ENCODE peak calls at places on chromosomes 6 and 20, in six cellular contexts. One of them, this sample, is unnamed.

GRCh38 chr20:64055893-64056638 is 6.6 kb upstream of the SOX18 start:
- DNase-seq in HepG2: peak; percentile 90
- DNase-seq in K562: peak; percentile 57
- DNase-seq in HCT116: no peak
- DNase-seq in SK-N-SH: peak; percentile 57
- DNase-seq in H1: no peak
- DNase-seq in this sample: no peak

GRCh38 chr6:126537437-126537836 is 197.5 kb downstream of the CENPW start:
- DNase-seq in HepG2: no peak
- DNase-seq in K562: no peak
- DNase-seq in HCT116: no peak
- DNase-seq in SK-N-SH: no peak
- DNase-seq in H1: no peak
- DNase-seq in this sample: no peak

GRCh38 chr6:154460306-154461071 is 50.0 kb downstream of the CNKSR3 start:
- DNase-seq in HepG2: peak; percentile 95
- DNase-seq in K562: no peak
- DNase-seq in HCT116: no peak
- DNase-seq in SK-N-SH: no peak
- DNase-seq in H1: no peak
- DNase-seq in this sample: no peak

GRCh38 chr20:40689100-40689942 is at the start of gene MAFB:
- DNase-seq in HepG2: peak; percentile 74
- DNase-seq in K562: peak; percentile 37
- DNase-seq in HCT116: no peak
- DNase-seq in SK-N-SH: peak; percentile 98
- DNase-seq in H1: peak; percentile 90
- DNase-seq in this sample: no peak

GRCh38 chr6:27472182-27472616 is 706 bp downstream of the ZNF184 start:
- DNase-seq in HepG2: peak; percentile 62
- DNase-seq in K562: peak; percentile 91
- DNase-seq in HCT116: peak; percentile 59
- DNase-seq in SK-N-SH: peak; percentile 56
- DNase-seq in H1: no peak
- DNase-seq in this sample: peak; percentile 62

GRCh38 chr20:25046181-25046641 is 11.7 kb downstream of the ACSS1 start:
- DNase-seq in HepG2: peak; percentile 76
- DNase-seq in K562: no peak
- DNase-seq in HCT116: no peak
- DNase-seq in SK-N-SH: no peak
- DNase-seq in H1: no peak
- DNase-seq in this sample: no peak

GRCh38 chr6:6494677-6495076 is 93.8 kb upstream of the LY86 start:
- DNase-seq in HepG2: peak; percentile 23
- DNase-seq in K562: peak; percentile 62
- DNase-seq in HCT116: peak; percentile 49
- DNase-seq in SK-N-SH: peak; percentile 15
- DNase-seq in H1: peak; percentile 73
- DNase-seq in this sample: peak; percentile 45

GRCh38 chr20:36483919-36484808 is 57.2 kb upstream of the MYL9 start:
- DNase-seq in HepG2: no peak
- DNase-seq in K562: no peak
- DNase-seq in HCT116: no peak
- DNase-seq in SK-N-SH: peak; percentile 63
- DNase-seq in H1: no peak
- DNase-seq in this sample: no peak

GRCh38 chr6:148831064-148831463 is 84.2 kb downstream of the UST start:
- DNase-seq in HepG2: no peak
- DNase-seq in K562: no peak
- DNase-seq in HCT116: no peak
- DNase-seq in SK-N-SH: no peak
- DNase-seq in H1: no peak
- DNase-seq in this sample: no peak

GRCh38 chr20:297925-298754 is 770 bp downstream of the ZCCHC3 start:
- DNase-seq in HepG2: peak; percentile 35
- DNase-seq in K562: peak; percentile 70
- DNase-seq in HCT116: no peak
- DNase-seq in SK-N-SH: peak; percentile 65
- DNase-seq in H1: peak; percentile 65
- DNase-seq in this sample: no peak

GRCh38 chr6:32973144-32973854 is 4.9 kb downstream of the BRD2 start:
- DNase-seq in HepG2: peak; percentile 50
- DNase-seq in K562: peak; percentile 65
- DNase-seq in HCT116: no peak
- DNase-seq in SK-N-SH: no peak
- DNase-seq in H1: peak; percentile 50
- DNase-seq in this sample: no peak

GRCh38 chr20:23820493-23820892 is 6.0 kb downstream of the CST2 start:
- DNase-seq in HepG2: no peak
- DNase-seq in K562: no peak
- DNase-seq in HCT116: no peak
- DNase-seq in SK-N-SH: no peak
- DNase-seq in H1: no peak
- DNase-seq in this sample: no peak

GRCh38 chr20:60116128-60116909 is 158.1 kb downstream of the CDH26 start:
- DNase-seq in HepG2: no peak
- DNase-seq in K562: peak; percentile 68
- DNase-seq in HCT116: no peak
- DNase-seq in SK-N-SH: no peak
- DNase-seq in H1: no peak
- DNase-seq in this sample: no peak

GRCh38 chr6:35449287-35449881 is 2.8 kb upstream of the FANCE start:
- DNase-seq in HepG2: peak; percentile 80
- DNase-seq in K562: peak; percentile 80
- DNase-seq in HCT116: no peak
- DNase-seq in SK-N-SH: peak; percentile 85
- DNase-seq in H1: peak; percentile 56
- DNase-seq in this sample: no peak

GRCh38 chr6:67877288-67877687 is 757.8 kb upstream of the ADGRB3 start:
- DNase-seq in HepG2: no peak
- DNase-seq in K562: peak; percentile 51
- DNase-seq in HCT116: no peak
- DNase-seq in SK-N-SH: no peak
- DNase-seq in H1: no peak
- DNase-seq in this sample: no peak

GRCh38 chr6:146289816-146290588 is 253.6 kb upstream of the RAB32 start:
- DNase-seq in HepG2: no peak
- DNase-seq in K562: no peak
- DNase-seq in HCT116: no peak
- DNase-seq in SK-N-SH: no peak
- DNase-seq in H1: no peak
- DNase-seq in this sample: no peak

GRCh38 chr6:151806757-151807512 is 547 bp upstream of the ESR1 start:
- DNase-seq in HepG2: no peak
- DNase-seq in K562: no peak
- DNase-seq in HCT116: no peak
- DNase-seq in SK-N-SH: peak; percentile 8
- DNase-seq in H1: peak; percentile 43
- DNase-seq in this sample: no peak

GRCh38 chr6:128208851-128209580 is 308.2 kb upstream of the THEMIS start:
- DNase-seq in HepG2: peak; percentile 14
- DNase-seq in K562: no peak
- DNase-seq in HCT116: no peak
- DNase-seq in SK-N-SH: no peak
- DNase-seq in H1: no peak
- DNase-seq in this sample: no peak

GRCh38 chr6:9224539-9224938 is 789.2 kb upstream of the SLC35B3 start:
- DNase-seq in HepG2: no peak
- DNase-seq in K562: no peak
- DNase-seq in HCT116: no peak
- DNase-seq in SK-N-SH: no peak
- DNase-seq in H1: no peak
- DNase-seq in this sample: no peak

GRCh38 chr20:46206025-46206424 is 87.9 kb downstream of the CD40 start:
- DNase-seq in HepG2: no peak
- DNase-seq in K562: peak; percentile 69
- DNase-seq in HCT116: no peak
- DNase-seq in SK-N-SH: no peak
- DNase-seq in H1: no peak
- DNase-seq in this sample: peak; percentile 12

GRCh38 chr6:6516643-6517042 is 71.9 kb upstream of the LY86 start:
- DNase-seq in HepG2: no peak
- DNase-seq in K562: no peak
- DNase-seq in HCT116: no peak
- DNase-seq in SK-N-SH: no peak
- DNase-seq in H1: no peak
- DNase-seq in this sample: peak; percentile 4

GRCh38 chr6:80457044-80457933 is 350.8 kb downstream of the BCKDHB start:
- DNase-seq in HepG2: no peak
- DNase-seq in K562: no peak
- DNase-seq in HCT116: peak; percentile 38
- DNase-seq in SK-N-SH: no peak
- DNase-seq in H1: no peak
- DNase-seq in this sample: no peak

GRCh38 chr6:46903175-46903574 is 18.6 kb downstream of the ADGRF5 start:
- DNase-seq in HepG2: peak; percentile 30
- DNase-seq in K562: no peak
- DNase-seq in HCT116: no peak
- DNase-seq in SK-N-SH: no peak
- DNase-seq in H1: no peak
- DNase-seq in this sample: no peak

GRCh38 chr6:84258268-84258667 is 30.8 kb upstream of the CEP162 start:
- DNase-seq in HepG2: no peak
- DNase-seq in K562: no peak
- DNase-seq in HCT116: no peak
- DNase-seq in SK-N-SH: peak; percentile 13
- DNase-seq in H1: no peak
- DNase-seq in this sample: no peak

GRCh38 chr6:1678201-1678600 is 68.5 kb downstream of the FOXC1 start:
- DNase-seq in HepG2: no peak
- DNase-seq in K562: no peak
- DNase-seq in HCT116: no peak
- DNase-seq in SK-N-SH: no peak
- DNase-seq in H1: no peak
- DNase-seq in this sample: no peak

DNA sequence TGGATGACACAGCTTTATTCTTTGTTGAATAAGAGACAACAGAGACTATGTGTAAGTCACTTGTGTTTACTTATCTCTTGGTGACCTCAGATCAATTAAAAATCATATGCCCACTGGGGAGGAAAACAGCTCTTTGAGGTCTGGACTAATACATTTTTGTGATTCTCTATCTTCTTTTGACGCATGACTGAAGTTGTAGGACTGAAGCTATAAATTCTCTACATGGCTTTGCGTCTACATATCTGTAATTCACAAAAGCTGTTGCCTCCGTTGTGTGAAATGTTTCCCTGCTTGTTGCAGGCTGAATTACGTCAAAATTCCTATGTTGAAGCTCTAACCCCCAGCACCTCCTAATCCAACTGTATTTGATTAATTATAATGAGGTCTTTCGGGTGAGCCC is 481.7 kb downstream of the PRKN start:
- DNase-seq in HepG2: peak; percentile 13
- DNase-seq in K562: no peak
- DNase-seq in HCT116: no peak
- DNase-seq in SK-N-SH: no peak
- DNase-seq in H1: no peak
- DNase-seq in this sample: no peak
- TF ChIP-seq JUND in HepG2: no peak
- TF ChIP-seq JUND in K562: no peak
- TF ChIP-seq JUND in HCT116: no peak
- TF ChIP-seq JUND in SK-N-SH: no peak
- TF ChIP-seq JUND in H1: no peak
- TF ChIP-seq JUND in this sample: no peak

DNA sequence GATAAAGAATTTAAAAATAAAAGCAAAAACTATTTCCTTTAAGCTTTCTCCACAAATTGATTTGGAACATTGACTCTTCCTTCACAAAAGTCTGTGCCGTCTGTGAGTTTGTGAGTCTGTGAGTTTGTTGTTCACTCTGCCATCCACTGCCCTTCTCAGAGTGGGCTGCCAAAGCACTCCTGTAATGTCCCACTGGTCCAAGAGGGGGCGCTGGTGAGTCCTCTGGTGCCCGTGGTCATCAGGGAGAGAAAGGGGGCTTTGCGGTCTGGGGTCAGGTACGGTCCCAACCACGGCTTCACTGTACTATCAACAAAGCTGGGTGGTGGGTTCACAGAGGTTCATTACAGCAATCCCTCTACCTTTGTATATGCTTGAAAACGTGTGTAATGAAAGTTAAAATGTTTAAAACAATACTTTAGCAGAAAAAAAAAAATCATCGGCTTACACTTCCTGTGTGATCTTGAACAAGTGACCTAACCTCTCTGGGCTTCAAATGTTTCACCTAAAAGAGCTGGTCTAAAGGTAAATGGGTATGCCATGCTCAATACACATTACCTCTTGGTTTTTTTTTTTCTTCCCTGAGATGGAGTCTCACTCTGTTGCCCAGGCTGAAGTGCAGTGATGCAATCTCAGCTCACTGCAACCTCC is 5.6 kb upstream of the ANKRD60 start:
- DNase-seq in HepG2: peak; percentile 34
- DNase-seq in K562: peak; percentile 64
- DNase-seq in HCT116: no peak
- DNase-seq in SK-N-SH: peak; percentile 72
- DNase-seq in H1: peak; percentile 97
- DNase-seq in this sample: no peak
- TF ChIP-seq CTCF in HepG2: peak; percentile 73
- TF ChIP-seq CTCF in K562: peak; percentile 84
- TF ChIP-seq CTCF in HCT116: peak; percentile 96
- TF ChIP-seq CTCF in SK-N-SH: peak; percentile 91
- TF ChIP-seq CTCF in H1: peak; percentile 94
- TF ChIP-seq CTCF in this sample: peak; percentile 74

GRCh38 chr6:56771929-56772607 is 129.4 kb upstream of the DST start:
- DNase-seq in HepG2: no peak
- DNase-seq in K562: no peak
- DNase-seq in HCT116: no peak
- DNase-seq in SK-N-SH: no peak
- DNase-seq in H1: no peak
- DNase-seq in this sample: no peak
- TF ChIP-seq RAD21 in HepG2: no peak
- TF ChIP-seq RAD21 in K562: no peak
- TF ChIP-seq RAD21 in HCT116: no peak
- TF ChIP-seq RAD21 in SK-N-SH: no peak
- TF ChIP-seq RAD21 in H1: no peak
- TF ChIP-seq RAD21 in this sample: no peak

DNA sequence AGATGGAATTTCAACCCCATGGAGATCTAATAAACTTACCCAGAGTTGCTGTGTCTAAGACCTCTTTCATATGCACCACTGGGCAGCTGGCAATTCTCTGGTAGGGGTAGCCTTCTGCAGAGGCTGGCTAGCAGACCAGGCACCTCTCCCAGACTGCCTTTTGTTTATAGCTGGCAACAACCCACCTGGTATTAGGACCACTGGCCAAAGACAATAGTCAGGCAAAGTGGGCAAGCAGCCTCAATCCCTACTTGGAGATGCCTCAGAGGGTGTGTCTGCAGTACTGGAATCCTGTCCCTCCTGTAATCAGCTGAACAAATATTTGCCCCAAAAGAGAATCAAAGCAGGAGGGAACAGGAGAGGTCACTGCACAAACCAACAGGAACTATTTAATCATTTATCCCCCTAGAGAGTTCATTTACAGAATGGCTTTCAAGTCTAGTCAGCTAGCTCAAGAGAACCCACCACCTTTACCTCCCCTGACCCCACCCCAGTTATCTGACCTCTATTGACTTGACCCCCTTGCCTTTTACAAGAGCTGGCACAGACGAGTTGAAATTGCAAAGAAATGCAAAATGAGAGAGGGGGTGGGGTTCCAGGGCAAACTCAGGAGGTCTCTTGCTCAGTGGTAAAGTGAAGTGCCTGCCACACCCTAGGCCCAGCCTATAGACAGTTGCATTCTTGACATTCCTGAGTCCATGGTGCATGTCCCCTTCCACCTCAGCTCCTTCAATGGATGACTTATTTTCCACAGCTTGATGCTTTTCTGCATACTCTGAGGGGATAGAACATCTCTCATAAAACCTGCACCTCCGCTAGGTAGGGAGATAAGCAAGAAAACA is 2.8 kb downstream of the BCL2L1 start:
- DNase-seq in HepG2: peak; percentile 99
- DNase-seq in K562: peak; percentile 38
- DNase-seq in HCT116: no peak
- DNase-seq in SK-N-SH: no peak
- DNase-seq in H1: no peak
- DNase-seq in this sample: no peak
- TF ChIP-seq JUND in HepG2: no peak
- TF ChIP-seq JUND in K562: no peak
- TF ChIP-seq JUND in HCT116: no peak
- TF ChIP-seq JUND in SK-N-SH: no peak
- TF ChIP-seq JUND in H1: no peak
- TF ChIP-seq JUND in this sample: no peak